ENCODE peak calls at places on chromosomes 4 and X, in six cellular contexts. S is activated CD8-positive, alpha-beta T cell treated with anti-CD3 and anti-CD28 coated beads for 36 hours; X is ecto neural progenitor cell; Y is HCEC 1CT; U is NCI-H1092; K is retina. W is an unnamed sample.

GRCh38 chr4:156959298-156959702 is 12.3 kb downstream of the PDGFC start:
- DNase-seq in U (no peak), K (no peak), X (no peak), S (no peak), Y (peak), W (no peak)

GRCh38 chr4:7872264-7872771 is 67.3 kb downstream of the AFAP1 start:
- DNase-seq in S (no peak), K (no peak), Y (peak), X (no peak), U (peak), W (peak)

GRCh38 chr4:173508386-173509002 is 21.5 kb downstream of the HAND2 start:
- DNase-seq in K (peak), Y (no peak), U (no peak), S (no peak), X (peak), W (no peak)

GRCh38 chr4:109701566-109702399 is 1.5 kb downstream of the CASP6 start:
- DNase-seq in X (no peak), U (no peak), Y (no peak), K (peak), S (no peak), W (peak)

GRCh38 chr4:76882630-76883029 is 15.3 kb downstream of the SOWAHB start:
- DNase-seq in Y (no peak), S (no peak), X (no peak), U (no peak), K (no peak), W (no peak)

GRCh38 chr4:34964613-34965012 is 1279.7 kb downstream of the ARAP2 start:
- DNase-seq in U (no peak), Y (no peak), K (no peak), S (no peak), X (no peak), W (no peak)

GRCh38 chr4:103046416-103047290 is 27.1 kb upstream of the SLC9B1 start:
- DNase-seq in Y (peak), X (no peak), S (peak), K (peak), U (no peak), W (peak)

GRCh38 chr4:185799442-185799841 is 12.6 kb downstream of the SORBS2 start:
- DNase-seq in K (no peak), Y (no peak), S (no peak), U (no peak), X (no peak), W (no peak)

GRCh38 chr4:187207931-187208330 is 484.3 kb upstream of the FAT1 start:
- DNase-seq in Y (no peak), S (no peak), K (no peak), U (no peak), X (no peak), W (no peak)

GRCh38 chr4:3513807-3514206 is 18.4 kb downstream of the LRPAP1 start:
- DNase-seq in Y (no peak), K (no peak), X (no peak), U (no peak), S (no peak), W (no peak)

GRCh38 chr4:149795256-149795655 is 20.4 kb downstream of the IQCM start:
- DNase-seq in S (no peak), X (no peak), U (no peak), K (no peak), Y (no peak), W (no peak)

GRCh38 chrX:19849433-19850190 is 37.8 kb downstream of the SH3KBP1 start:
- DNase-seq in S (no peak), X (no peak), U (no peak), K (no peak), Y (no peak), W (no peak)

GRCh38 chrX:16451331-16451730 is 198.6 kb upstream of the S100G start:
- DNase-seq in X (no peak), K (no peak), Y (no peak), U (no peak), S (no peak), W (no peak)

GRCh38 chr4:51836531-51836930 is 6.4 kb upstream of the DCUN1D4 start:
- DNase-seq in K (no peak), X (no peak), U (no peak), S (no peak), Y (peak), W (no peak)

GRCh38 chr4:147731611-147732515 is at the start of gene ARHGAP10:
- DNase-seq in K (peak), U (peak), X (peak), S (peak), Y (peak), W (peak)

GRCh38 chr4:183797445-183798248 is 107.5 kb upstream of the STOX2 start:
- DNase-seq in K (peak), S (peak), X (peak), Y (no peak), U (no peak), W (peak)

GRCh38 chr4:139470997-139471665 is 17.2 kb downstream of the RAB33B start:
- DNase-seq in U (no peak), K (no peak), X (no peak), Y (no peak), S (no peak), W (no peak)

GRCh38 chr4:7052923-7053715 is 9.9 kb downstream of the TADA2B start:
- DNase-seq in Y (no peak), X (no peak), K (no peak), S (peak), U (no peak), W (no peak)

GRCh38 chr4:2296621-2297601 is 35.0 kb upstream of the MXD4 start:
- DNase-seq in U (no peak), X (peak), Y (no peak), S (peak), K (peak), W (peak)

GRCh38 chr4:128450326-128451120 is 162.9 kb upstream of the PGRMC2 start:
- DNase-seq in S (no peak), U (no peak), Y (peak), X (no peak), K (no peak), W (no peak)